ENCODE peak calls at places on chromosome 19, in eight cellular contexts. One of them, this sample, is unnamed.

GRCh38 chr19:16702123-16702522 is 17.5 kb upstream of the NWD1 start:
- DNase-seq in IMR-90: peak; percentile 66
- DNase-seq in suprapubic skin: peak; percentile 64
- DNase-seq in heart left ventricle: no peak
- DNase-seq in HCT116: no peak
- DNase-seq in stomach: no peak
- DNase-seq in uterus: no peak
- DNase-seq in endothelial cell of umbilical vein: no peak
- DNase-seq in this sample: peak; percentile 22

GRCh38 chr19:1045247-1045603 is 5.3 kb downstream of the ABCA7 start:
- DNase-seq in suprapubic skin: no peak
- DNase-seq in HCT116: peak; percentile 95
- DNase-seq in heart left ventricle: no peak
- DNase-seq in IMR-90: no peak
- DNase-seq in endothelial cell of umbilical vein: no peak
- DNase-seq in stomach: peak; percentile 45
- DNase-seq in uterus: no peak
- DNase-seq in this sample: peak; percentile 88

GRCh38 chr19:17681505-17682125 is 6.5 kb downstream of the UNC13A start:
- DNase-seq in endothelial cell of umbilical vein: peak; percentile 30
- DNase-seq in stomach: no peak
- DNase-seq in HCT116: no peak
- DNase-seq in IMR-90: peak; percentile 56
- DNase-seq in suprapubic skin: no peak
- DNase-seq in heart left ventricle: no peak
- DNase-seq in uterus: no peak
- DNase-seq in this sample: no peak

GRCh38 chr19:11736696-11737095 is 2.0 kb downstream of the ZNF823 start:
- DNase-seq in stomach: no peak
- DNase-seq in endothelial cell of umbilical vein: no peak
- DNase-seq in uterus: peak; percentile 19
- DNase-seq in IMR-90: peak; percentile 33
- DNase-seq in suprapubic skin: peak; percentile 64
- DNase-seq in HCT116: no peak
- DNase-seq in heart left ventricle: peak; percentile 54
- DNase-seq in this sample: peak; percentile 44

GRCh38 chr19:48297975-48298374 is 27.4 kb upstream of the EMP3 start:
- DNase-seq in stomach: no peak
- DNase-seq in heart left ventricle: no peak
- DNase-seq in HCT116: no peak
- DNase-seq in endothelial cell of umbilical vein: no peak
- DNase-seq in uterus: no peak
- DNase-seq in suprapubic skin: no peak
- DNase-seq in IMR-90: no peak
- DNase-seq in this sample: no peak

GRCh38 chr19:29927944-29928669 is 13.9 kb upstream of the URI1 start:
- DNase-seq in suprapubic skin: no peak
- DNase-seq in uterus: no peak
- DNase-seq in IMR-90: no peak
- DNase-seq in HCT116: no peak
- DNase-seq in endothelial cell of umbilical vein: no peak
- DNase-seq in heart left ventricle: no peak
- DNase-seq in stomach: no peak
- DNase-seq in this sample: no peak

GRCh38 chr19:11964496-11964857 is 363 bp upstream of the ZNF763 start:
- DNase-seq in HCT116: no peak
- DNase-seq in IMR-90: no peak
- DNase-seq in suprapubic skin: no peak
- DNase-seq in stomach: no peak
- DNase-seq in endothelial cell of umbilical vein: no peak
- DNase-seq in uterus: no peak
- DNase-seq in heart left ventricle: peak; percentile 73
- DNase-seq in this sample: no peak

GRCh38 chr19:48997972-48998371 is 4.3 kb downstream of the RUVBL2 start:
- DNase-seq in uterus: no peak
- DNase-seq in suprapubic skin: no peak
- DNase-seq in heart left ventricle: no peak
- DNase-seq in stomach: peak; percentile 56
- DNase-seq in IMR-90: peak; percentile 45
- DNase-seq in endothelial cell of umbilical vein: peak; percentile 47
- DNase-seq in HCT116: peak; percentile 62
- DNase-seq in this sample: peak; percentile 33

GRCh38 chr19:38849746-38850230 is at the start of gene HNRNPL:
- DNase-seq in IMR-90: no peak
- DNase-seq in stomach: peak; percentile 99
- DNase-seq in heart left ventricle: peak; percentile 100
- DNase-seq in uterus: no peak
- DNase-seq in endothelial cell of umbilical vein: no peak
- DNase-seq in HCT116: no peak
- DNase-seq in suprapubic skin: no peak
- DNase-seq in this sample: peak; percentile 100

GRCh38 chr19:36259211-36259610 is 44.3 kb downstream of the ZNF146 start:
- DNase-seq in suprapubic skin: no peak
- DNase-seq in heart left ventricle: no peak
- DNase-seq in stomach: no peak
- DNase-seq in endothelial cell of umbilical vein: no peak
- DNase-seq in IMR-90: no peak
- DNase-seq in HCT116: no peak
- DNase-seq in uterus: no peak
- DNase-seq in this sample: no peak

GRCh38 chr19:31110331-31110730 is 238.9 kb downstream of the TSHZ3 start:
- DNase-seq in IMR-90: peak; percentile 45
- DNase-seq in HCT116: no peak
- DNase-seq in suprapubic skin: no peak
- DNase-seq in stomach: no peak
- DNase-seq in endothelial cell of umbilical vein: no peak
- DNase-seq in heart left ventricle: no peak
- DNase-seq in uterus: peak; percentile 23
- DNase-seq in this sample: no peak

GRCh38 chr19:406999-407491 is 1.9 kb downstream of the C2CD4C start:
- DNase-seq in HCT116: no peak
- DNase-seq in stomach: no peak
- DNase-seq in heart left ventricle: peak; percentile 52
- DNase-seq in IMR-90: no peak
- DNase-seq in endothelial cell of umbilical vein: no peak
- DNase-seq in suprapubic skin: peak; percentile 55
- DNase-seq in uterus: no peak
- DNase-seq in this sample: peak; percentile 18

GRCh38 chr19:12769689-12770088 is 5.7 kb downstream of the HOOK2 start:
- DNase-seq in suprapubic skin: no peak
- DNase-seq in heart left ventricle: no peak
- DNase-seq in uterus: no peak
- DNase-seq in endothelial cell of umbilical vein: no peak
- DNase-seq in IMR-90: no peak
- DNase-seq in HCT116: no peak
- DNase-seq in stomach: peak; percentile 54
- DNase-seq in this sample: peak; percentile 89

GRCh38 chr19:29006057-29006735 is 206.8 kb downstream of the UQCRFS1 start:
- DNase-seq in heart left ventricle: no peak
- DNase-seq in suprapubic skin: no peak
- DNase-seq in IMR-90: peak; percentile 57
- DNase-seq in endothelial cell of umbilical vein: no peak
- DNase-seq in HCT116: no peak
- DNase-seq in stomach: no peak
- DNase-seq in uterus: no peak
- DNase-seq in this sample: no peak

GRCh38 chr19:38484747-38485146 is 51.3 kb downstream of the RYR1 start:
- DNase-seq in stomach: no peak
- DNase-seq in IMR-90: no peak
- DNase-seq in HCT116: no peak
- DNase-seq in endothelial cell of umbilical vein: no peak
- DNase-seq in uterus: no peak
- DNase-seq in heart left ventricle: no peak
- DNase-seq in suprapubic skin: no peak
- DNase-seq in this sample: no peak

GRCh38 chr19:3024870-3025515 is 4.1 kb downstream of the TLE2 start:
- DNase-seq in heart left ventricle: no peak
- DNase-seq in stomach: no peak
- DNase-seq in suprapubic skin: no peak
- DNase-seq in IMR-90: no peak
- DNase-seq in uterus: no peak
- DNase-seq in endothelial cell of umbilical vein: no peak
- DNase-seq in HCT116: no peak
- DNase-seq in this sample: peak; percentile 53

GRCh38 chr19:43708716-43709115 is 7.2 kb upstream of the IRGC start:
- DNase-seq in heart left ventricle: no peak
- DNase-seq in IMR-90: no peak
- DNase-seq in suprapubic skin: no peak
- DNase-seq in uterus: no peak
- DNase-seq in HCT116: no peak
- DNase-seq in endothelial cell of umbilical vein: no peak
- DNase-seq in stomach: no peak
- DNase-seq in this sample: no peak

GRCh38 chr19:36257512-36257876 is 42.6 kb downstream of the ZNF146 start:
- DNase-seq in stomach: no peak
- DNase-seq in IMR-90: no peak
- DNase-seq in HCT116: no peak
- DNase-seq in suprapubic skin: no peak
- DNase-seq in uterus: no peak
- DNase-seq in heart left ventricle: peak; percentile 74
- DNase-seq in endothelial cell of umbilical vein: peak; percentile 24
- DNase-seq in this sample: peak; percentile 85

GRCh38 chr19:8609210-8610040 is 1.1 kb downstream of the ADAMTS10 start:
- DNase-seq in heart left ventricle: peak; percentile 84
- DNase-seq in HCT116: peak; percentile 15
- DNase-seq in uterus: peak; percentile 52
- DNase-seq in endothelial cell of umbilical vein: peak; percentile 53
- DNase-seq in stomach: peak; percentile 30
- DNase-seq in IMR-90: peak; percentile 60
- DNase-seq in suprapubic skin: peak; percentile 81
- DNase-seq in this sample: peak; percentile 86

GRCh38 chr19:16668176-16668575 is 7.2 kb downstream of the TMEM38A start:
- DNase-seq in endothelial cell of umbilical vein: no peak
- DNase-seq in HCT116: no peak
- DNase-seq in stomach: no peak
- DNase-seq in suprapubic skin: no peak
- DNase-seq in heart left ventricle: no peak
- DNase-seq in uterus: no peak
- DNase-seq in IMR-90: no peak
- DNase-seq in this sample: no peak

DNA sequence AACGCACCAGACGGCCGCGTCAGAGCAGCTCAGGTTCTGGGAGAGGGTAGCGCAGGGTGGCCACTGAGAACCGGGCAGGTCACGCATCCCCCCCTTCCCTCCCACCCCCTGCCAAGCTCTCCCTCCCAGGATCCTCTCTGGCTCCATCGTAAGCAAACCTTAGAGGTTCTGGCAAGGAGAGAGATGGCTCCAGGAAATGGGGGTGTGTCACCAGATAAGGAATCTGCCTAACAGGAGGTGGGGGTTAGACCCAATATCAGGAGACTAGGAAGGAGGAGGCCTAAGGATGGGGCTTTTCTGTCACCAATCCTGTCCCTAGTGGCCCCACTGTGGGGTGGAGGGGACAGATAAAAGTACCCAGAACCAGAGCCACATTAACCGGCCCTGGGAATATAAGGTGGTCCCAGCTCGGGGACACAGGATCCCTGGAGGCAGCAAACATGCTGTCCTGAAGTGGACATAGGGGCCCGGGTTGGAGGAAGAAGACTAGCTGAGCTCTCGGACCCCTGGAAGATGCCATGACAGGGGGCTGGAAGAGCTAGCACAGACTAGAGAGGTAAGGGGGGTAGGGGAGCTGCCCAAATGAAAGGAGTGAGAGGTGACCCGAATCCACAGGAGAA is 1.9 kb downstream of the PPP1R12C start:
- DNase-seq in stomach: no peak
- DNase-seq in HCT116: no peak
- DNase-seq in uterus: peak; percentile 50
- DNase-seq in suprapubic skin: no peak
- DNase-seq in IMR-90: peak; percentile 62
- DNase-seq in heart left ventricle: no peak
- DNase-seq in endothelial cell of umbilical vein: peak; percentile 21
- DNase-seq in this sample: no peak
- H3K4me3 ChIP-seq in stomach: peak overlapping the region; percentile 94
- H3K4me3 ChIP-seq in HCT116: peak overlapping the region; percentile 99
- H3K4me3 ChIP-seq in uterus: peak overlapping the region; percentile 80
- H3K4me3 ChIP-seq in suprapubic skin: peak overlapping the region; percentile 69
- H3K4me3 ChIP-seq in IMR-90: peak overlapping the region; percentile 55
- H3K4me3 ChIP-seq in heart left ventricle: peak overlapping the region; percentile 93
- H3K4me3 ChIP-seq in endothelial cell of umbilical vein: peak overlapping the region; percentile 30
- H3K4me3 ChIP-seq in this sample: no peak overlapping the region

GRCh38 chr19:42255766-42256750 is 1.1 kb upstream of the ERF start:
- DNase-seq in HCT116: no peak
- DNase-seq in heart left ventricle: peak; percentile 77
- DNase-seq in endothelial cell of umbilical vein: peak; percentile 63
- DNase-seq in stomach: no peak
- DNase-seq in IMR-90: peak; percentile 46
- DNase-seq in uterus: peak; percentile 66
- DNase-seq in suprapubic skin: peak; percentile 82
- DNase-seq in this sample: peak; percentile 84
- TF ChIP-seq POLR2A in HCT116: no peak
- TF ChIP-seq POLR2A in heart left ventricle: no peak
- TF ChIP-seq POLR2A in endothelial cell of umbilical vein: peak; percentile 62
- TF ChIP-seq POLR2A in stomach: no peak
- TF ChIP-seq POLR2A in IMR-90: no peak
- TF ChIP-seq POLR2A in uterus: no peak
- TF ChIP-seq POLR2A in suprapubic skin: no peak
- TF ChIP-seq POLR2A in this sample: no peak

DNA sequence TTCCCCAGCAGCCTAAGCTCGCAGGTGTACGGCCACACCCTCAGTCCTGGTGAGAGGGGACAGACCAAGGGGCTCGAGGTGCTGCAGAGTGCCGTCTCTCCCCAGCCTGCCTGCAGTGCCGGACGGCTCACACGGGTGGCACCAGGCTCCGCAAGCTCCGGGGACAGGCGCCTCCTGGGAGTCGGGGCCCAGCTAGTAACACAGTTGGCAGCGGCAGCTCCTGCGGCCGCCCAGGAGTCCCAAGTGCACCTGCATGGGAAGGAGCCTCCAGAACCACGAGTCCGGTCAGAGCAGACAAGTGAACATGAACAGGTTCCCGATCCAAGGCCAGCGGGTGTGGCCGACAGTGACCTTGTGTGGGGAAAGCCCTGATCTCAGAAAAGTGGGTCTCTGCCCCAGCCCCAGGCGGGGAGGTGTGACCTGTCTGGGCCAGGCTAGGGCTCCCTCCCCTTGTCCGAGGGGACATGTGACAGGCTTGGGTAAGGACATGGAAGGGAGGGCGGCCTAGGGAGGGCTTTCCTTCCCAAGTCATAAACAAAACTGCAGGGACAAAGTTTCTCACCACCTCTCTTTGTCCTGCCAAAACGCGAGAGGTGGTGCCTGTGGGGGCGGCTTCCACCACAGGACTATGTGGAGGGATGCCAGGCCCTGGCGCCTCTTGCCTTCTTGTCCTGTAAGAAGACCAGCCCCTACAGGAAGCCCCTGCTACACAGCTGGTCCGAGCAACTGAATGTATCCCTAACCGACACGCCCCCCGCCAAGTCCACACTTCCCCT is 46.5 kb downstream of the MLLT1 start:
- DNase-seq in IMR-90: peak; percentile 43
- DNase-seq in suprapubic skin: peak; percentile 79
- DNase-seq in HCT116: no peak
- DNase-seq in uterus: peak; percentile 84
- DNase-seq in stomach: peak; percentile 83
- DNase-seq in heart left ventricle: peak; percentile 86
- DNase-seq in endothelial cell of umbilical vein: peak; percentile 71
- DNase-seq in this sample: peak; percentile 84
- H3K4me3 ChIP-seq in IMR-90: no peak overlapping the region
- H3K4me3 ChIP-seq in suprapubic skin: no peak overlapping the region
- H3K4me3 ChIP-seq in HCT116: no peak overlapping the region
- H3K4me3 ChIP-seq in uterus: no peak overlapping the region
- H3K4me3 ChIP-seq in stomach: no peak overlapping the region
- H3K4me3 ChIP-seq in heart left ventricle: peak overlapping the region; percentile 14
- H3K4me3 ChIP-seq in endothelial cell of umbilical vein: no peak overlapping the region
- H3K4me3 ChIP-seq in this sample: no peak overlapping the region

GRCh38 chr19:54473071-54473941 is at the start of gene CDC42EP5:
- DNase-seq in stomach: peak; percentile 50
- DNase-seq in endothelial cell of umbilical vein: peak; percentile 90
- DNase-seq in HCT116: no peak
- DNase-seq in uterus: peak; percentile 77
- DNase-seq in suprapubic skin: peak; percentile 83
- DNase-seq in IMR-90: peak; percentile 85
- DNase-seq in heart left ventricle: peak; percentile 85
- DNase-seq in this sample: peak; percentile 90
- TF ChIP-seq POLR2A in stomach: no peak
- TF ChIP-seq POLR2A in endothelial cell of umbilical vein: no peak
- TF ChIP-seq POLR2A in HCT116: no peak
- TF ChIP-seq POLR2A in uterus: peak; percentile 35
- TF ChIP-seq POLR2A in suprapubic skin: no peak
- TF ChIP-seq POLR2A in IMR-90: no peak
- TF ChIP-seq POLR2A in heart left ventricle: no peak
- TF ChIP-seq POLR2A in this sample: peak; percentile 22